ENCODE peak calls at places on chromosomes 6 and 20, in ten cellular contexts. A, Y, R, X, K, C, O, N, T and U are unnamed samples.

GRCh38 chr6:39440039-39440426 is 117.5 kb upstream of the KCNK16 start:
- DNase-seq in A (no peak), Y (no peak), R (peak; percentile 66), X (no peak), K (no peak), C (no peak), O (no peak), N (no peak), T (no peak), U (no peak)

GRCh38 chr6:19417713-19418112 is 419.5 kb upstream of the ID4 start:
- DNase-seq in A (no peak), Y (no peak), R (no peak), X (peak; percentile 74), K (no peak), C (no peak), O (peak; percentile 34), N (no peak), T (no peak), U (peak; percentile 90)

GRCh38 chr6:7912024-7912423 is 1.4 kb upstream of the TXNDC5 start:
- DNase-seq in A (no peak), Y (no peak), R (no peak), X (no peak), K (no peak), C (no peak), O (no peak), N (no peak), T (no peak), U (no peak)

GRCh38 chr6:31578461-31579118 is 3.2 kb downstream of the TNF start:
- DNase-seq in A (no peak), Y (no peak), R (no peak), X (no peak), K (no peak), C (no peak), O (peak; percentile 45), N (no peak), T (no peak), U (no peak)

GRCh38 chr6:35895560-35895959 is 25.3 kb downstream of the SRPK1 start:
- DNase-seq in A (no peak), Y (no peak), R (no peak), X (peak; percentile 12), K (no peak), C (no peak), O (peak; percentile 17), N (no peak), T (no peak), U (no peak)

GRCh38 chr6:129498556-129498940 is 211.4 kb downstream of the ARHGAP18 start:
- DNase-seq in A (no peak), Y (no peak), R (no peak), X (peak; percentile 23), K (no peak), C (no peak), O (no peak), N (no peak), T (no peak), U (no peak)

GRCh38 chr6:45436544-45437440 is 59.1 kb upstream of the SUPT3H start:
- DNase-seq in A (peak; percentile 74), Y (no peak), R (peak; percentile 93), X (peak; percentile 89), K (no peak), C (no peak), O (no peak), N (no peak), T (no peak), U (no peak)

GRCh38 chr20:45036044-45036755 is 64.7 kb downstream of the KCNS1 start:
- DNase-seq in A (no peak), Y (no peak), R (peak; percentile 12), X (peak; percentile 80), K (no peak), C (peak; percentile 62), O (peak; percentile 45), N (no peak), T (no peak), U (peak; percentile 74)

GRCh38 chr6:89494131-89494793 is 61.3 kb downstream of the ANKRD6 start:
- DNase-seq in A (no peak), Y (no peak), R (no peak), X (no peak), K (no peak), C (no peak), O (no peak), N (no peak), T (no peak), U (no peak)

GRCh38 chr6:169619650-169620049 is 82.2 kb downstream of the WDR27 start:
- DNase-seq in A (no peak), Y (no peak), R (no peak), X (peak; percentile 31), K (no peak), C (no peak), O (peak; percentile 11), N (no peak), T (no peak), U (no peak)

GRCh38 chr6:166296035-166296883 is 11.9 kb downstream of the PRR18 start:
- DNase-seq in A (no peak), Y (no peak), R (no peak), X (no peak), K (no peak), C (no peak), O (no peak), N (no peak), T (no peak), U (no peak)

GRCh38 chr6:108710560-108710959 is 137.7 kb upstream of the ARMC2 start:
- DNase-seq in A (no peak), Y (no peak), R (no peak), X (no peak), K (no peak), C (no peak), O (no peak), N (no peak), T (no peak), U (no peak)

GRCh38 chr6:10078581-10078980 is 336.3 kb downstream of the TFAP2A start:
- DNase-seq in A (no peak), Y (no peak), R (peak; percentile 57), X (no peak), K (no peak), C (no peak), O (no peak), N (no peak), T (no peak), U (no peak)

GRCh38 chr6:159616456-159616855 is 76.6 kb downstream of the SOD2 start:
- DNase-seq in A (no peak), Y (no peak), R (no peak), X (no peak), K (no peak), C (peak; percentile 94), O (no peak), N (no peak), T (no peak), U (no peak)

GRCh38 chr6:138541793-138542481 is 42.6 kb upstream of the NHSL1 start:
- DNase-seq in A (no peak), Y (no peak), R (peak; percentile 95), X (no peak), K (no peak), C (no peak), O (no peak), N (no peak), T (no peak), U (no peak)

GRCh38 chr6:101393291-101394251 is at the start of gene GRIK2:
- DNase-seq in A (peak; percentile 51), Y (peak; percentile 3), R (peak; percentile 81), X (peak; percentile 47), K (peak; percentile 76), C (peak; percentile 74), O (peak; percentile 76), N (no peak), T (peak; percentile 70), U (no peak)

GRCh38 chr6:168686831-168687730 is 246.1 kb downstream of the SMOC2 start:
- DNase-seq in A (no peak), Y (no peak), R (no peak), X (no peak), K (no peak), C (no peak), O (peak; percentile 52), N (no peak), T (no peak), U (no peak)

GRCh38 chr6:10437891-10438290 is 23.0 kb upstream of the TFAP2A start:
- DNase-seq in A (no peak), Y (no peak), R (no peak), X (no peak), K (no peak), C (no peak), O (no peak), N (no peak), T (no peak), U (no peak)

GRCh38 chr20:461254-462198 is 807 bp downstream of the TBC1D20 start:
- DNase-seq in A (no peak), Y (peak; percentile 28), R (peak; percentile 62), X (peak; percentile 42), K (no peak), C (peak; percentile 62), O (peak; percentile 34), N (peak; percentile 38), T (peak; percentile 25), U (no peak)

GRCh38 chr6:3777695-3778461 is 26.4 kb upstream of the PXDC1 start:
- DNase-seq in A (no peak), Y (no peak), R (no peak), X (no peak), K (no peak), C (no peak), O (no peak), N (no peak), T (no peak), U (no peak)

GRCh38 chr6:116444092-116444491 is 17.1 kb upstream of the CALHM6 start:
- DNase-seq in A (peak; percentile 21), Y (no peak), R (peak; percentile 48), X (peak; percentile 51), K (no peak), C (no peak), O (peak; percentile 22), N (no peak), T (no peak), U (peak; percentile 7)

GRCh38 chr6:157728183-157728881 is 94.7 kb upstream of the SNX9 start:
- DNase-seq in A (no peak), Y (no peak), R (no peak), X (no peak), K (no peak), C (no peak), O (peak; percentile 55), N (no peak), T (no peak), U (no peak)

GRCh38 chr20:23147964-23148720 is 62.0 kb upstream of the CD93 start:
- DNase-seq in A (peak; percentile 40), Y (no peak), R (peak; percentile 53), X (peak; percentile 90), K (no peak), C (peak; percentile 95), O (peak; percentile 18), N (no peak), T (no peak), U (peak; percentile 80)

GRCh38 chr6:166958926-166959861 is 2.8 kb upstream of the RNASET2 start:
- DNase-seq in A (no peak), Y (peak; percentile 30), R (peak; percentile 27), X (no peak), K (no peak), C (no peak), O (peak; percentile 14), N (peak; percentile 57), T (no peak), U (no peak)